ENCODE peak calls at places on chromosomes 5 and 9, in five cellular contexts. E, Q, O, U and V are unnamed samples. For H3K4me1, the result is how much of the 10 kb centered on the place peaks cover.

GRCh38 chr5:78367318-78367991 is 7.0 kb downstream of the SCAMP1 start:
- DNase-seq in E (no peak), Q (no peak), O (no peak), U (no peak), V (no peak)

GRCh38 chr5:133714161-133714915 is 102.0 kb upstream of the FSTL4 start:
- DNase-seq in E (no peak), Q (no peak), O (no peak), U (no peak), V (no peak)

GRCh38 chr5:448061-448765 is 5.2 kb downstream of the EXOC3 start:
- DNase-seq in E (peak), Q (no peak), O (no peak), U (no peak), V (no peak)

GRCh38 chr9:91214086-91214485 is 147.6 kb downstream of the AUH start:
- DNase-seq in E (no peak), Q (no peak), O (no peak), U (peak), V (no peak)

GRCh38 chr5:157855404-157855994 is 3.4 kb downstream of the CLINT1 start:
- DNase-seq in E (peak), Q (peak), O (no peak), U (peak), V (peak)

GRCh38 chr9:113221800-113222481 is 597 bp downstream of the SLC31A1 start:
- DNase-seq in E (no peak), Q (peak), O (no peak), U (no peak), V (no peak)

GRCh38 chr9:99506781-99507305 is 284.8 kb downstream of the SEC61B start:
- DNase-seq in E (no peak), Q (no peak), O (no peak), U (no peak), V (no peak)

GRCh38 chr9:121067655-121068054 is 7.1 kb upstream of the CNTRL start:
- DNase-seq in E (no peak), Q (no peak), O (no peak), U (no peak), V (no peak)

GRCh38 chr5:31741496-31741895 is 102.6 kb downstream of the PDZD2 start:
- DNase-seq in E (no peak), Q (no peak), O (no peak), U (no peak), V (no peak)

GRCh38 chr9:113375057-113376023 is 1.4 kb downstream of the HDHD3 start:
- DNase-seq in E (peak), Q (peak), O (no peak), U (peak), V (peak)

GRCh38 chr5:86679949-86680348 is 62.2 kb downstream of the COX7C start:
- DNase-seq in E (no peak), Q (no peak), O (no peak), U (no peak), V (no peak)

GRCh38 chr9:126471084-126471611 is 142.6 kb upstream of the LMX1B start:
- DNase-seq in E (peak), Q (peak), O (no peak), U (peak), V (peak)

GRCh38 chr5:104347119-104347708 is 784.6 kb upstream of the NUDT12 start:
- DNase-seq in E (no peak), Q (no peak), O (no peak), U (peak), V (no peak)

GRCh38 chr5:6714221-6715041 is 1.2 kb downstream of the TENT4A start:
- DNase-seq in E (no peak), Q (peak), O (no peak), U (no peak), V (peak)

GRCh38 chr9:121783523-121784507 is 132.4 kb downstream of the DAB2IP start:
- DNase-seq in E (peak), Q (no peak), O (no peak), U (no peak), V (no peak)

GRCh38 chr5:144028058-144028457 is 142.4 kb downstream of the YIPF5 start:
- DNase-seq in E (no peak), Q (peak), O (no peak), U (peak), V (no peak)

GRCh38 chr5:110536120-110537115 is 190.1 kb downstream of the TMEM232 start:
- DNase-seq in E (no peak), Q (no peak), O (no peak), U (no peak), V (no peak)

GRCh38 chr9:109403116-109403515 is 82.3 kb upstream of the EPB41L4B start:
- DNase-seq in E (no peak), Q (no peak), O (no peak), U (no peak), V (no peak)

GRCh38 chr9:113785334-113785733 is 90.8 kb upstream of the ZNF618 start:
- DNase-seq in E (no peak), Q (no peak), O (no peak), U (no peak), V (no peak)

GRCh38 chr5:78127875-78128274 is 166.6 kb downstream of the AP3B1 start:
- DNase-seq in E (no peak), Q (no peak), O (no peak), U (no peak), V (no peak)

GRCh38 chr5:133709074-133709676 is 96.8 kb upstream of the FSTL4 start:
- DNase-seq in E (no peak), Q (no peak), O (no peak), U (no peak), V (no peak)

GRCh38 chr5:1686066-1686802 is 113.4 kb downstream of the MRPL36 start:
- DNase-seq in E (no peak), Q (no peak), O (no peak), U (no peak), V (no peak)

GRCh38 chr9:35114921-35115341 is 731 bp downstream of the ATOSB start:
- DNase-seq in E (peak), Q (peak), O (no peak), U (no peak), V (peak)

GRCh38 chr9:35116898-35117551 is 1.4 kb upstream of the ATOSB start:
- DNase-seq in E (peak), Q (peak), O (peak), U (peak), V (peak)

GRCh38 chr9:35115680-35116538 is at the start of gene ATOSB:
- DNase-seq in E (peak), Q (peak), O (peak), U (peak), V (peak)

GRCh38 chr9:35114113-35114847 is 1.4 kb downstream of the ATOSB start:
- DNase-seq in E (peak), Q (peak), O (no peak), U (peak), V (peak)

DNA sequence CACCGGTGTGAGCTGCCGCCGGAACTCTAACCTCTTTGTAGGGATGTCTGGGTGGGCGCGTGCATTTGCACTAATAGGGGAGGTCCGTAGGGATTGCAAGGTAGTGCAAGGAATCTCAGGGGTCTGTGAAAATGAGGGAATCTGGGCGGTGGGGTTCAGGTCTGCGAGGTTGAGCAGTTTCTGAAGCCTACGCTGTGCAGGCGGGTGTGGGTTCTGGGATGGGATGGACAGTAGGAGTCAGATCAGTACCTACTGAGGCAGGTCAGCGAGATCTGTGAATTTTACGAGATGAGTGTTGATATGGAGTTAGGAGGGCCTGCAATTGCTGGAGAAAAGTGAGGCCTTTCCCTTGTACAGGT is 856 bp upstream of the ATOSB start:
- DNase-seq in E (no peak), Q (no peak), O (no peak), U (no peak), V (no peak)
- H3K4me1 ChIP-seq in E (under half), Q (under half), O (under half), U (under half), V (under half)

GRCh38 chr5:149936700-149937091 is 7.9 kb downstream of the PDE6A start:
- DNase-seq in E (no peak), Q (no peak), O (no peak), U (peak), V (no peak)

GRCh38 chr5:149932445-149933350 is 11.9 kb downstream of the PDE6A start:
- DNase-seq in E (no peak), Q (no peak), O (no peak), U (no peak), V (no peak)

GRCh38 chr5:149937610-149938009 is 7.0 kb downstream of the PDE6A start:
- DNase-seq in E (no peak), Q (peak), O (no peak), U (no peak), V (no peak)

GRCh38 chr5:149936044-149936699 is 8.4 kb downstream of the PDE6A start:
- DNase-seq in E (no peak), Q (no peak), O (no peak), U (no peak), V (no peak)

GRCh38 chr5:149935431-149935901 is 9.1 kb downstream of the PDE6A start:
- DNase-seq in E (no peak), Q (no peak), O (no peak), U (no peak), V (no peak)
- H3K4me1 ChIP-seq in E (under half), Q (under half), O (under half), U (under half), V (under half)

DNA sequence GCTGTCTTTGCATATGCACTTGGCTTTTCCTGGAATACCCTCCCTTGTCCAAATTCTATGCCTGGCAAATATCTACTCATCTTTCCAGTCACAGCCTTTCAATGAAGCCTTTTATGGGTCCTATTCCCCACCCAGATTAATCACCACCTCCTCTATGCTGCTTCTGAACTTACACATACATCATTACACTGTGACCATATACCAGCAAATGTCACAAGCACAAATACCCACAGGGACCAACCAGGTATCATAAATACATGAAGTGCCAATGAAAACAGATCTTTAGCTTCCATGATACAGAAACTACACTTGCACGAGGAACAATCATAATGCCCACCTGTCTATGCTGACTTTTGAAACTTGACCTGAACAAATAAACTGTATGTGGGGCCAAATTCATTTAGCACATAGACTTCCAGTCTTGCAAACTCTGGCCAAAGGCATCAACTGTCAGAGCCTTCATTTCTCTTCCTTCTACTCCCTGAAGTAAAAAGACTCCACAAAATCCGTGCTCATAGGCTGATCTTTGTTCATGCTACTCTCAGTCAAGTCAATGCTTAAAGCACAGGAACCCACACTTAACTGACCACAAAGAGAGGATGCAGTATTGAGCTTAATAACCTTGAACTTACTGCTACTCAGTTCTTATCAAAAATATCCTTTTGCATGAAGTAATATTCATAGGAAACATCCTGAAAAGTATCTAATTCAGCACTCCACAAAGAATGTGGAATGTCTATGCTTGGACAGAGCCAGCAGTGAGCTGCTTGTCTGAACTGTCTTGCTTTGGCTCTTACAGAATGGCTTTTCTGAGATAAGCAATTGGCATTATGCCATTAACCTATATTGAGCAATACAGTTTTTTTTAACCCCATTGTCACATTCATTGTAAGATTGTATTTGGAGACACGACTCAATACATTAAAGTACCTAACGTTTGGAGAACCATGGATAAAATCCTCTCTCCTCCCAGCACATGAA is 21.9 kb downstream of the LPAR1 start:
- DNase-seq in E (no peak), Q (no peak), O (no peak), U (peak), V (no peak)
- H3K4me1 ChIP-seq in E (under half), Q (under half), O (under half), U (under half), V (under half)

DNA sequence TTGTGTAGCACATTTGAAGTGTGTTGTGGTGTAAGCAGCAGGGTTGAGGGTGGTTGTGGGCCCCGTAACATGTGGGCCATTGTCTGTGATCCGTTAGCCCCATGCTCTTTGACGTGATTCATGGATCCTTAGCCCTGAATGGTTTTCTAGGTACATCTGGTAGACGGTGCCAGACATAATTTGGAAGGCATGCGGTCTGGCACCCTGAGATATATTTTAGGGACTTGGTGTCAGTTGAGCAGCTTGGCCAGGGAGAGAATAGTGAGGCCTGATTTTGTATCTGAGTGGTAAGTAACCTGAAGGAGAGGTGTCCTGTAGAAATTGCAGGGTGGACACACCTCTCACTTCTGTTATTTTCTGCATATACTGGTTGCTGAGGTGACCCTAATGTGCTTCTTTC is 10.9 kb downstream of the SH3GL2 start:
- DNase-seq in E (no peak), Q (no peak), O (no peak), U (no peak), V (no peak)
- H3K4me1 ChIP-seq in E (under half), Q (under half), O (under half), U (under half), V (under half)

DNA sequence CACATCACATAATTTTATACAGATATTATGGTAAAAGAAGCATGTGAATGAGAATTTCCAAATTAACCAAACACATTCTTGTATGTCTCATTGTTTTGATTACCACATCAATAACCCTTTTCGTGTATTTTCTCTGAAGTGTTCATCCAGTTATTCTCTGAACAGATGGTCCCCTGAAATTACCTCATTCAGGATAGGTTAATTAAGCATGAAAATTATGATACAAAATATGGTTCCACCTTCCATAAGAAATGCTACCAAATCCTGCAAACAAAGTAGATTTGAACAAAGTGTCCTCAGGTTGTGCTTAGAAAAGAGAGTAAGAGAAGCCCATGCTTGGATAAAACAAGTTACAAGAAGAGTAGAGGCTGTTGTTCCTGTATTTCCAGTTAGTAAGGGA is 83.1 kb upstream of the LMNB1 start:
- DNase-seq in E (no peak), Q (no peak), O (no peak), U (no peak), V (no peak)
- H3K4me1 ChIP-seq in E (under half), Q (under half), O (under half), U (under half), V (under half)

DNA sequence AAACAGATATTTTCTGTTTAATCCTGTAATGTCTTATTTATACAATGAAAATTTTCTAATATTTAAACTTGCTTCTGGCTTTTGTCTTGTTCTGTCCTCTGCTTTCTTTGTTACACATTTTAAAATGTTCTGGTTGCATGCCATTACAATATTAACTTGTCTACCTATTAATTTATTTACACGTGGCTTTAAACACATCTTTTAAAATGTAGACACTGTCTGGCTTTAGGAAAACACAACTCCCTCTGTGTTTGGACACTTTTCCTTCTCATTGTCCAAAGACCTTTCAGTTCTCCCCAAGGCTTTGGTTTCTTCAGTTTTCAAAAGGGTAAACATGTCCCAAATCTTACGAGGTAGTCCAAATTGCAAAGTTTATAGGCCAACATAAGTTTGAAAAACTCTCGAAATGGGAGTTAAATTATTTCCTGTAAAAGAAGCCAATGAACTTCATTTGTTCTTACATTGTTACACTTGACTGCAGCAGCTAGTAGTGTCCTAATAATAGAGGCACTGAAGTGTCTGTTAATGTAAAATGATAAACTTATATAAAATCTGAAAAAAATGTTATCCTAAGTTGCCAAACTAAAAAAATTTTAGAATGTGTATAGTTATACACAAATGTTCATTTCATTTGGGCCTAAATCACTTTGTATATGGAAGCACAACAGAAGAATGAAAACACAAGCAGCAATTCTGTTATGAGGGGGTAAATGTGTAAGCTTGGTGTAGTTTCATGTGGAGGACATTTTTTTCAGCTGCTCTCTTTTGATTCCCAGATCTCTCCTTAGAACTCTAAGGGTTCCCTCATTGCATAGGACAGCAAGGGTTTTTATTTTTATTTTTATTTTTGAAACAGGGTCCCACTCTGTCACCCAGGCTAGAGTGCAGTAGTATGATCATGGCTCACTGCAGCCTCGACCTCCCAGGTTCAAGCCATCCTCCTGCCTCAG is 53.8 kb downstream of the ALDH1A1 start:
- DNase-seq in E (no peak), Q (no peak), O (no peak), U (no peak), V (no peak)
- H3K4me1 ChIP-seq in E (under half), Q (under half), O (under half), U (under half), V (under half)

GRCh38 chr9:98248737-98249474 is 6.5 kb downstream of the TBC1D2 start:
- DNase-seq in E (peak), Q (peak), O (no peak), U (peak), V (peak)
- H3K4me1 ChIP-seq in E (under half), Q (under half), O (under half), U (under half), V (under half)

GRCh38 chr9:34256987-34257585 is 72.0 kb downstream of the KIF24 start:
- DNase-seq in E (no peak), Q (no peak), O (no peak), U (no peak), V (no peak)
- H3K4me1 ChIP-seq in E (under half), Q (under half), O (under half), U (under half), V (under half)

GRCh38 chr5:89270901-89271300 is 387.9 kb upstream of the MEF2C start:
- DNase-seq in E (no peak), Q (no peak), O (no peak), U (no peak), V (no peak)
- H3K4me1 ChIP-seq in E (under half), Q (under half), O (under half), U (under half), V (under half)

GRCh38 chr5:178322736-178323540 is 90.3 kb upstream of the PHYKPL start:
- DNase-seq in E (no peak), Q (no peak), O (no peak), U (no peak), V (no peak)
- H3K4me1 ChIP-seq in E (under half), Q (under half), O (under half), U (under half), V (under half)